ENCODE peak calls at places on chromosomes 3 and 15, in seven cellular contexts. P is adipocyte, L is fibroblast of the conjunctiva, Y is foreskin keratinocyte, Z is fibroblast of the aortic adventitia, I is fibroblast of gingiva, S is ELR. E is an unnamed sample.
A peak's percentile ranks its signal among the peaks of the same experiment; 100 is the strongest.

GRCh38 chr3:31917303-31917903 is 63.7 kb downstream of the OSBPL10 start:
- DNase-seq in S (no peak), I (no peak), Y (no peak), Z (no peak), L (no peak), P (no peak), E (no peak)

GRCh38 chr15:71237456-71238188 is 122.4 kb downstream of the THSD4 start:
- DNase-seq in L (peak; percentile 81), S (peak; percentile 97), I (peak; percentile 77), Y (peak; percentile 92), P (peak; percentile 48), Z (peak; percentile 98), E (peak; percentile 92)

GRCh38 chr3:87503901-87504498 is 227.6 kb upstream of the POU1F1 start:
- DNase-seq in Z (peak; percentile 88), P (peak; percentile 91), S (peak; percentile 89), I (peak; percentile 22), L (peak; percentile 51), Y (peak; percentile 47), E (peak; percentile 65)

GRCh38 chr15:101250931-101251829 is 668 bp downstream of the CHSY1 start:
- DNase-seq in Z (no peak), Y (no peak), I (peak; percentile 29), L (no peak), S (peak; percentile 68), P (peak; percentile 78), E (no peak)

GRCh38 chr3:142215111-142215510 is 10.3 kb downstream of the GK5 start:
- DNase-seq in I (peak; percentile 8), L (no peak), Y (no peak), S (no peak), Z (peak; percentile 28), P (peak; percentile 70), E (peak; percentile 6)

GRCh38 chr15:73518876-73519594 is 76.1 kb downstream of the REC114 start:
- DNase-seq in Y (no peak), Z (no peak), I (no peak), L (no peak), P (no peak), S (no peak), E (no peak)

GRCh38 chr3:38157562-38157961 is 7.8 kb upstream of the OXSR1 start:
- DNase-seq in I (no peak), Y (peak; percentile 85), S (no peak), L (no peak), Z (no peak), P (no peak), E (no peak)

GRCh38 chr3:11944052-11944673 is 60.0 kb upstream of the SYN2 start:
- DNase-seq in Y (peak; percentile 19), S (peak; percentile 42), I (peak; percentile 2), P (peak; percentile 44), Z (peak; percentile 13), L (no peak), E (peak; percentile 9)

GRCh38 chr3:71702131-71703024 is 22.8 kb downstream of the EIF4E3 start:
- DNase-seq in I (no peak), L (no peak), S (no peak), P (no peak), Y (no peak), Z (no peak), E (no peak)

GRCh38 chr3:87367752-87368151 is 91.4 kb upstream of the POU1F1 start:
- DNase-seq in I (no peak), S (no peak), P (peak; percentile 20), L (no peak), Z (no peak), Y (no peak), E (no peak)

GRCh38 chr3:52406791-52407510 is 38.0 kb downstream of the SEMA3G start:
- DNase-seq in S (no peak), I (no peak), Y (no peak), L (no peak), Z (no peak), P (no peak), E (no peak)

GRCh38 chr3:11591401-11592266 is 52.1 kb downstream of the VGLL4 start:
- DNase-seq in I (peak; percentile 40), Z (peak; percentile 81), P (peak; percentile 64), Y (peak; percentile 56), L (no peak), S (peak; percentile 90), E (peak; percentile 75)

GRCh38 chr3:149572796-149573414 is 84.9 kb downstream of the WWTR1 start:
- DNase-seq in L (peak; percentile 41), Y (no peak), I (peak; percentile 49), Z (peak; percentile 87), P (peak; percentile 72), S (peak; percentile 93), E (peak; percentile 74)

GRCh38 chr15:40414816-40415215 is 9.2 kb downstream of the IVD start:
- DNase-seq in Z (no peak), S (no peak), P (no peak), L (no peak), I (no peak), Y (no peak), E (no peak)

GRCh38 chr3:87197531-87197930 is 29.6 kb upstream of the CHMP2B start:
- DNase-seq in L (no peak), Z (no peak), I (no peak), P (no peak), S (no peak), Y (no peak), E (no peak)

GRCh38 chr15:70758790-70759462 is 4.4 kb downstream of the UACA start:
- DNase-seq in I (no peak), Y (no peak), S (no peak), Z (no peak), P (peak; percentile 41), L (no peak), E (no peak)